ENCODE peak calls at places on chromosomes 3 and 15, in nine cellular contexts. C is psoas muscle; Y is activated naive CD4-positive, alpha-beta T cell treated with Interleukin-2 at 50 U/mL for 16 hours; U is astrocyte of the spinal cord; I is heart left ventricle; G is GM04504; J is nephron progenitor cell; R is anterior cingulate cortex; S is islet precursor cell. O is an unnamed sample.

GRCh38 chr15:32717290-32718081 is at the start of gene GREM1:
- DNase-seq in C (peak), Y (no peak), U (peak), I (no peak), G (peak), J (peak), R (no peak), S (peak), O (no peak)

GRCh38 chr15:95175914-95176658 is 944.7 kb downstream of the MCTP2 start:
- DNase-seq in C (no peak), Y (no peak), U (no peak), I (no peak), G (peak), J (no peak), R (no peak), S (no peak), O (no peak)

GRCh38 chr3:107523361-107524213 is 825 bp downstream of the BBX start:
- DNase-seq in C (peak), Y (peak), U (peak), I (peak), G (peak), J (no peak), R (peak), S (peak), O (peak)

GRCh38 chr3:85164446-85164845 is 205.7 kb downstream of the CADM2 start:
- DNase-seq in C (no peak), Y (no peak), U (no peak), I (no peak), G (no peak), J (no peak), R (no peak), S (no peak), O (no peak)

GRCh38 chr15:66288796-66289195 is 4.6 kb upstream of the DIS3L start:
- DNase-seq in C (no peak), Y (no peak), U (peak), I (no peak), G (no peak), J (no peak), R (no peak), S (no peak), O (no peak)

GRCh38 chr15:76903251-76903681 is 1.9 kb downstream of the SCAPER start:
- DNase-seq in C (no peak), Y (no peak), U (peak), I (no peak), G (peak), J (no peak), R (no peak), S (no peak), O (peak)

GRCh38 chr15:52737720-52738119 is 52.4 kb downstream of the ONECUT1 start:
- DNase-seq in C (no peak), Y (no peak), U (no peak), I (no peak), G (no peak), J (no peak), R (no peak), S (no peak), O (no peak)

GRCh38 chr3:177827517-177828249 is 630.4 kb upstream of the TBL1XR1 start:
- DNase-seq in C (no peak), Y (no peak), U (peak), I (no peak), G (peak), J (no peak), R (no peak), S (no peak), O (no peak)

GRCh38 chr3:61903931-61904657 is 342.7 kb downstream of the PTPRG start:
- DNase-seq in C (peak), Y (no peak), U (peak), I (no peak), G (no peak), J (peak), R (no peak), S (no peak), O (no peak)

GRCh38 chr15:47331796-47332480 is 385.4 kb upstream of the SEMA6D start:
- DNase-seq in C (no peak), Y (no peak), U (peak), I (no peak), G (no peak), J (no peak), R (no peak), S (no peak), O (no peak)

GRCh38 chr3:151299006-151299405 is 17.6 kb downstream of the GPR87 start:
- DNase-seq in C (no peak), Y (no peak), U (no peak), I (no peak), G (no peak), J (no peak), R (no peak), S (no peak), O (no peak)

GRCh38 chr3:66450389-66451022 is 50.3 kb downstream of the LRIG1 start:
- DNase-seq in C (peak), Y (no peak), U (peak), I (peak), G (peak), J (no peak), R (peak), S (no peak), O (peak)

GRCh38 chr3:38580450-38581382 is 68.8 kb downstream of the SCN5A start:
- DNase-seq in C (no peak), Y (no peak), U (no peak), I (no peak), G (no peak), J (no peak), R (no peak), S (peak), O (no peak)

GRCh38 chr15:80459380-80459779 is 55.2 kb downstream of the ARNT2 start:
- DNase-seq in C (no peak), Y (no peak), U (no peak), I (no peak), G (no peak), J (no peak), R (no peak), S (no peak), O (no peak)

GRCh38 chr3:148759425-148759824 is 61.7 kb downstream of the AGTR1 start:
- DNase-seq in C (no peak), Y (no peak), U (no peak), I (no peak), G (no peak), J (no peak), R (no peak), S (no peak), O (no peak)

GRCh38 chr3:56189486-56189985 is 278.7 kb downstream of the ERC2 start:
- DNase-seq in C (no peak), Y (no peak), U (no peak), I (no peak), G (no peak), J (no peak), R (no peak), S (no peak), O (no peak)

GRCh38 chr3:151434151-151434890 is 26.5 kb downstream of the IGSF10 start:
- DNase-seq in C (no peak), Y (no peak), U (peak), I (no peak), G (peak), J (no peak), R (no peak), S (no peak), O (no peak)

GRCh38 chr15:68843425-68844311 is 23.0 kb upstream of the ANP32A start:
- DNase-seq in C (no peak), Y (peak), U (peak), I (no peak), G (no peak), J (peak), R (no peak), S (peak), O (no peak)

GRCh38 chr15:23035964-23036566 is 3.3 kb downstream of the TUBGCP5 start:
- DNase-seq in C (no peak), Y (peak), U (peak), I (no peak), G (peak), J (peak), R (peak), S (peak), O (peak)

GRCh38 chr3:12224181-12225147 is 64.4 kb upstream of the PPARG start:
- DNase-seq in C (no peak), Y (no peak), U (peak), I (no peak), G (no peak), J (no peak), R (no peak), S (peak), O (no peak)

GRCh38 chr15:100602064-100602821 is at the start of the genes ASB7 and LINS1:
- DNase-seq in C (peak), Y (peak), U (peak), I (peak), G (peak), J (peak), R (peak), S (peak), O (peak)

GRCh38 chr15:37792351-37792750 is 142.1 kb upstream of the TMCO5A start:
- DNase-seq in C (no peak), Y (no peak), U (peak), I (no peak), G (no peak), J (no peak), R (no peak), S (no peak), O (no peak)

GRCh38 chr15:65305144-65305758 is 774 bp downstream of the RNU5B-1 start:
- DNase-seq in C (no peak), Y (peak), U (no peak), I (no peak), G (no peak), J (no peak), R (no peak), S (no peak), O (peak)

GRCh38 chr3:107452436-107452835 is 70.3 kb upstream of the BBX start:
- DNase-seq in C (no peak), Y (no peak), U (peak), I (no peak), G (no peak), J (no peak), R (no peak), S (no peak), O (no peak)

GRCh38 chr3:179949869-179950268 is 86.9 kb downstream of the PEX5L start:
- DNase-seq in C (no peak), Y (no peak), U (no peak), I (no peak), G (no peak), J (no peak), R (no peak), S (no peak), O (no peak)

GRCh38 chr3:56754753-56755365 is 46.9 kb downstream of the ARHGEF3 start:
- DNase-seq in C (no peak), Y (peak), U (no peak), I (peak), G (no peak), J (peak), R (no peak), S (no peak), O (no peak)

GRCh38 chr3:34669490-34669889 is 871.1 kb downstream of the PDCD6IP start:
- DNase-seq in C (no peak), Y (no peak), U (no peak), I (no peak), G (no peak), J (no peak), R (no peak), S (peak), O (no peak)

GRCh38 chr15:43516185-43516584 is 1.2 kb upstream of the MAP1A start:
- DNase-seq in C (peak), Y (no peak), U (no peak), I (peak), G (no peak), J (no peak), R (no peak), S (no peak), O (no peak)

GRCh38 chr15:79539426-79539825 is 107.3 kb downstream of the MINAR1 start:
- DNase-seq in C (no peak), Y (no peak), U (no peak), I (no peak), G (no peak), J (no peak), R (no peak), S (no peak), O (no peak)

GRCh38 chr15:86553116-86553515 is 473.4 kb downstream of the AGBL1 start:
- DNase-seq in C (no peak), Y (no peak), U (no peak), I (no peak), G (no peak), J (no peak), R (no peak), S (no peak), O (no peak)

GRCh38 chr15:31004220-31004733 is 12.8 kb upstream of the MTMR10 start:
- DNase-seq in C (peak), Y (no peak), U (no peak), I (peak), G (no peak), J (peak), R (no peak), S (peak), O (no peak)

GRCh38 chr3:15029625-15030024 is 35.5 kb downstream of the MRPS25 start:
- DNase-seq in C (no peak), Y (no peak), U (no peak), I (no peak), G (no peak), J (no peak), R (no peak), S (no peak), O (no peak)

GRCh38 chr3:169244119-169244864 is 419.2 kb downstream of the MECOM start:
- DNase-seq in C (no peak), Y (no peak), U (no peak), I (no peak), G (no peak), J (no peak), R (no peak), S (peak), O (no peak)

GRCh38 chr3:66138336-66139234 is 82.2 kb upstream of the SLC25A26 start:
- DNase-seq in C (no peak), Y (no peak), U (peak), I (peak), G (no peak), J (peak), R (peak), S (peak), O (peak)

GRCh38 chr3:157857461-157857860 is 248.8 kb downstream of the SHOX2 start:
- DNase-seq in C (no peak), Y (no peak), U (no peak), I (no peak), G (no peak), J (peak), R (no peak), S (no peak), O (no peak)

GRCh38 chr3:158950131-158950901 is 148.5 kb downstream of the MFSD1 start:
- DNase-seq in C (no peak), Y (no peak), U (no peak), I (no peak), G (no peak), J (no peak), R (no peak), S (no peak), O (no peak)

O was measured in COR-L47.